ENCODE peak calls at places on chromosomes 11 and 22, in nine cellular contexts. I is HepG2, Y is K562, B is A549, D is breast epithelium, A is stomach, F is right lobe of liver, M is H54, X is HCT116. L is an unnamed sample.

GRCh38 chr11:69367211-69367964 is 73.4 kb downstream of the MYEOV start:
- DNase-seq in I (no peak), Y (no peak), B (no peak), D (no peak), A (peak), F (no peak), M (no peak), X (no peak), L (peak)

GRCh38 chr11:117328414-117329010 is 858 bp downstream of the CEP164 start:
- DNase-seq in I (no peak), Y (peak), B (no peak), D (no peak), A (peak), F (no peak), M (no peak), X (no peak), L (no peak)

GRCh38 chr11:19952101-19952605 is 208.1 kb downstream of the DBX1 start:
- DNase-seq in I (peak), Y (no peak), B (peak), D (no peak), A (no peak), F (no peak), M (no peak), X (no peak), L (no peak)

GRCh38 chr11:76638267-76639197 is 32.0 kb downstream of the LRRC32 start:
- DNase-seq in I (no peak), Y (no peak), B (no peak), D (no peak), A (no peak), F (no peak), M (no peak), X (no peak), L (peak)

GRCh38 chr11:44811841-44812448 is 85.2 kb downstream of the TSPAN18 start:
- DNase-seq in I (no peak), Y (no peak), B (no peak), D (no peak), A (no peak), F (no peak), M (no peak), X (no peak), L (no peak)

GRCh38 chr11:77193915-77194830 is 66.1 kb downstream of the MYO7A start:
- DNase-seq in I (no peak), Y (no peak), B (no peak), D (no peak), A (no peak), F (peak), M (no peak), X (no peak), L (peak)

GRCh38 chr11:34600339-34601084 is 20.4 kb upstream of the EHF start:
- DNase-seq in I (peak), Y (peak), B (peak), D (no peak), A (peak), F (peak), M (no peak), X (peak), L (peak)

GRCh38 chr11:88704505-88704904 is 361.3 kb downstream of the GRM5 start:
- DNase-seq in I (no peak), Y (no peak), B (no peak), D (no peak), A (no peak), F (no peak), M (no peak), X (no peak), L (no peak)

GRCh38 chr11:134753805-134754130 is 341.7 kb upstream of the B3GAT1 start:
- DNase-seq in I (no peak), Y (no peak), B (no peak), D (no peak), A (no peak), F (no peak), M (no peak), X (no peak), L (no peak)

GRCh38 chr11:118180300-118180703 is 3.9 kb upstream of the SCN2B start:
- DNase-seq in I (peak), Y (peak), B (peak), D (no peak), A (no peak), F (peak), M (no peak), X (peak), L (no peak)

GRCh38 chr22:44384981-44385610 is 72.3 kb upstream of the SHISAL1 start:
- DNase-seq in I (no peak), Y (no peak), B (no peak), D (no peak), A (no peak), F (peak), M (no peak), X (no peak), L (no peak)

GRCh38 chr11:92225563-92226308 is 1.1 kb downstream of the FAT3 start:
- DNase-seq in I (no peak), Y (no peak), B (no peak), D (no peak), A (no peak), F (peak), M (no peak), X (no peak), L (no peak)

GRCh38 chr11:81237139-81237538 is 1496.5 kb downstream of the FAM181B start:
- DNase-seq in I (peak), Y (peak), B (peak), D (no peak), A (no peak), F (no peak), M (no peak), X (no peak), L (no peak)

GRCh38 chr11:64276653-64277431 is 7.6 kb downstream of the BAD start:
- DNase-seq in I (no peak), Y (no peak), B (peak), D (no peak), A (peak), F (peak), M (peak), X (no peak), L (no peak)

GRCh38 chr22:24189249-24190158 is 8.2 kb downstream of the SUSD2 start:
- DNase-seq in I (peak), Y (peak), B (peak), D (peak), A (peak), F (peak), M (peak), X (no peak), L (peak)

GRCh38 chr22:20741634-20742581 is 32.0 kb upstream of the SERPIND1 start:
- DNase-seq in I (peak), Y (peak), B (peak), D (no peak), A (no peak), F (no peak), M (no peak), X (peak), L (no peak)

GRCh38 chr22:32880061-32880460 is 78.6 kb downstream of the TIMP3 start:
- DNase-seq in I (no peak), Y (no peak), B (no peak), D (no peak), A (no peak), F (no peak), M (no peak), X (no peak), L (no peak)

GRCh38 chr11:34643846-34644245 is 23.0 kb downstream of the EHF start:
- DNase-seq in I (no peak), Y (no peak), B (no peak), D (no peak), A (no peak), F (no peak), M (no peak), X (no peak), L (no peak)

GRCh38 chr11:128796275-128796674 is 70.8 kb downstream of the KCNJ1 start:
- DNase-seq in I (no peak), Y (no peak), B (no peak), D (no peak), A (no peak), F (no peak), M (no peak), X (no peak), L (no peak)

GRCh38 chr22:46322711-46323110 is 12.8 kb upstream of the TRMU start:
- DNase-seq in I (no peak), Y (no peak), B (no peak), D (no peak), A (no peak), F (no peak), M (no peak), X (no peak), L (no peak)

GRCh38 chr11:17790453-17790852 is 55.9 kb downstream of the KCNC1 start:
- DNase-seq in I (no peak), Y (no peak), B (no peak), D (no peak), A (no peak), F (no peak), M (peak), X (no peak), L (no peak)

GRCh38 chr11:68551223-68551622 is 90.7 kb downstream of the PPP6R3 start:
- DNase-seq in I (no peak), Y (no peak), B (no peak), D (no peak), A (no peak), F (no peak), M (no peak), X (no peak), L (no peak)

GRCh38 chr22:36326178-36327161 is 61.3 kb downstream of the MYH9 start:
- DNase-seq in I (no peak), Y (no peak), B (no peak), D (no peak), A (no peak), F (no peak), M (no peak), X (no peak), L (no peak)

GRCh38 chr22:36330127-36330526 is 57.6 kb downstream of the MYH9 start:
- DNase-seq in I (no peak), Y (no peak), B (no peak), D (no peak), A (no peak), F (no peak), M (no peak), X (no peak), L (no peak)

GRCh38 chr22:36329217-36330078 is 58.3 kb downstream of the MYH9 start:
- DNase-seq in I (peak), Y (peak), B (peak), D (peak), A (peak), F (no peak), M (peak), X (peak), L (no peak)

GRCh38 chr22:36328635-36329216 is 59.0 kb downstream of the MYH9 start:
- DNase-seq in I (no peak), Y (peak), B (peak), D (peak), A (peak), F (no peak), M (no peak), X (no peak), L (peak)

GRCh38 chr22:36327922-36328551 is 59.7 kb downstream of the MYH9 start:
- DNase-seq in I (no peak), Y (no peak), B (no peak), D (no peak), A (no peak), F (no peak), M (no peak), X (no peak), L (peak)
- TF ChIP-seq POLR2A in I (no peak), Y (no peak), B (no peak), D (no peak), A (no peak), F (no peak), M (no peak), X (no peak), L (no peak)

DNA sequence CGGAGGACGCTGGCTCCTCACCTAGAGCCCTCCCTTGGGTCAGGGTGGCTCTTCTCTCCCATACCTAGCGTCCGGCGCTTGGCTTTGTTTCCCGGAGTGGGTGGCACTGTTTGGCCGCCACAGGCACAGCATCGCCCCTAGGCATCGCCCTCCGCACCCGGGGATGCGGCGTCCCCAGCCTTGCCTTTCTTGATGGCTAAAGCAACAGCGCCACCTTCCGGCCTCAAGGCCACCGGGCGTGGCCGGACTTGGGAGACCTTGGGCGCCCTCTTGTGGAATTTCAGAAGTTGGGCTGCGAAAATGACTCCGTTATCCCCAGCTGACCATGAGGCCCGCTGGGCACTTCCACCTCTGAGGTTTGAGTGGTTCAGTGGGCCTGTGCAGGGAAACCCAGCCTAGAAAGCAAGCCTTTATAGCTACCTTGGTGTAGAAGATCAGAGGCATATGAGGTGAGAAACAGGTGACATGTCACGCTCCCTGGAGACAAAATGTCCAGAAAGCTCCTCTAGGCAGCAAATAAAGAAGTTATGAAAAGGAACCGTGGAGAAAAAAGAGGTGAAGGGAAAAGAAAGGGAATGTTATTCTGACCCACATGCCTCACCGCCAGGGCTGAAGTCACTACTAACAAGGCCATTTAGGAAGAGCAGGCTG is 54.3 kb downstream of the SNX19 start:
- DNase-seq in I (peak), Y (peak), B (peak), D (peak), A (peak), F (peak), M (peak), X (peak), L (peak)
- TF ChIP-seq POLR2A in I (no peak), Y (no peak), B (no peak), D (no peak), A (no peak), F (no peak), M (no peak), X (no peak), L (no peak)

GRCh38 chr22:39520054-39520873 is at the start of gene ATF4:
- DNase-seq in I (peak), Y (peak), B (peak), D (peak), A (peak), F (peak), M (peak), X (peak), L (peak)
- TF ChIP-seq POLR2A in I (peak), Y (peak), B (peak), D (peak), A (no peak), F (peak), M (peak), X (peak), L (peak)

GRCh38 chr11:1763796-1764661 is at the start of gene CTSD:
- DNase-seq in I (peak), Y (peak), B (peak), D (peak), A (peak), F (peak), M (peak), X (peak), L (peak)

GRCh38 chr11:1763336-1763795 is 361 bp downstream of the CTSD start:
- DNase-seq in I (no peak), Y (no peak), B (no peak), D (no peak), A (no peak), F (no peak), M (peak), X (no peak), L (peak)

GRCh38 chr11:1761857-1762536 is 1.7 kb downstream of the CTSD start:
- DNase-seq in I (no peak), Y (no peak), B (no peak), D (no peak), A (no peak), F (peak), M (no peak), X (no peak), L (no peak)

GRCh38 chr11:1761110-1761856 is 2.4 kb downstream of the CTSD start:
- DNase-seq in I (no peak), Y (no peak), B (no peak), D (no peak), A (no peak), F (peak), M (no peak), X (no peak), L (no peak)

GRCh38 chr11:1762537-1763302 is 1.0 kb downstream of the CTSD start:
- DNase-seq in I (peak), Y (peak), B (peak), D (peak), A (peak), F (peak), M (peak), X (peak), L (peak)
- TF ChIP-seq POLR2A in I (no peak), Y (no peak), B (no peak), D (no peak), A (no peak), F (peak), M (no peak), X (no peak), L (peak)

DNA sequence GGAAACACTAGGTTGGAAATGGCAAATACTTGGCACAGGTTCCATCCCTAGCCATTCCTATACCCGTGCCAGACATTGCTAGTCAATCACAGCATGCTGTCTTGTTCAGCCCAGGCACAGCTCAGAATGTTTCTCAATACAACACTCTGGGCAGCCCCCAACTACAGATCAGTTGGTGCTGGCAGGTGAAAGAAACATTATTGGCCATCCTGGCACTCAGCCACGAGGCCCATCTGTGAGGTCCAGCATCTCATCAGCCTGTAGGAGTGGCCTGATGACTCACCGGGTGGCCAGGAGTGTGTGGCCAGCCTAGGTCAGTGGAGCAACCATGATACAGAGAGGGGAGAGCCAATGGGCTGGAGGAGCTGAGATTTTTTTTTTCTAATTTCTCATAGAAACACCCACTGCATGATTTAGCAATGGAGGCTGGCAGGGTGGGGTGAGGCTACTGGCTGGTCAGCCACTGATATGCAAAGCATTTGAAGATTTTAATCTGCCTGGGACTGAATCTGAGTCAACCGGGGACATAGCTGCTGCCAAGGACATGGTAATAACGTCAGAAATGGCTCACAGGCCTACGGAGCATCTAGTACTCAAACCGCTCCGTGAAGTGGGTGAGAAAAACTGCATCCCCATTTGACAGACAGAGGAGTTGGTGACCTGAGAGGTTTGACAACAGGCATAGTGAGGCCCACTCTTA is 5.4 kb downstream of the MYO18B start:
- DNase-seq in I (peak), Y (peak), B (peak), D (no peak), A (peak), F (no peak), M (peak), X (peak), L (peak)
- TF ChIP-seq POLR2A in I (no peak), Y (no peak), B (no peak), D (no peak), A (no peak), F (no peak), M (no peak), X (no peak), L (no peak)

DNA sequence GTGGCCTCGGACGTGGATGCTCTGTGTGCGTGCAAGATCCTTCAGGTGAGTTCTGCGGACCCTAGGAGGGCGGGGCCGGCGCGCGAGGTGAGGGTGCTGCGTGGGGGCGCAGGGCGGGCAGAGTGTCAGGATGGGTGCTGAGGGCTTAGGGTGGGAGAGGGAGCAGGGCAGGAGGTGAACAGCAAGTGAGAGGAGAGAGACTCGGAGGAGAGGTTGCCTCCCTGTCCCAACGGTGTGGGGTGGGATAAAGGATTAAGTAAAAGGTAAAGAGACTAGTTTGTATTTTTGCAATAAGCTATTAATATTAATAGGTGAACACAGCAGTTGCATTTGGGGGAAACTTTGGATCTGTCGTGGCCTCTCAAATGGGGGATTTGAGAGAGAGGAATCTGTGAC is 451 bp downstream of the CDC45 start:
- DNase-seq in I (peak), Y (peak), B (no peak), D (no peak), A (no peak), F (peak), M (no peak), X (no peak), L (no peak)
- TF ChIP-seq POLR2A in I (no peak), Y (no peak), B (no peak), D (no peak), A (no peak), F (no peak), M (no peak), X (no peak), L (no peak)

GRCh38 chr22:50713571-50714056 is 24.4 kb upstream of the ACR start:
- DNase-seq in I (no peak), Y (no peak), B (no peak), D (no peak), A (no peak), F (no peak), M (no peak), X (no peak), L (no peak)

GRCh38 chr22:50714631-50715179 is 23.3 kb upstream of the ACR start:
- DNase-seq in I (no peak), Y (no peak), B (no peak), D (no peak), A (no peak), F (peak), M (no peak), X (no peak), L (no peak)

GRCh38 chr22:50713008-50713385 is 25.0 kb upstream of the ACR start:
- DNase-seq in I (no peak), Y (no peak), B (no peak), D (no peak), A (no peak), F (peak), M (no peak), X (no peak), L (no peak)

GRCh38 chr22:50715250-50715649 is 22.8 kb upstream of the ACR start:
- DNase-seq in I (no peak), Y (no peak), B (no peak), D (no peak), A (no peak), F (peak), M (no peak), X (no peak), L (no peak)

GRCh38 chr22:50714150-50714549 is 23.9 kb upstream of the ACR start:
- DNase-seq in I (no peak), Y (no peak), B (no peak), D (no peak), A (no peak), F (peak), M (no peak), X (no peak), L (no peak)
- TF ChIP-seq POLR2A in I (no peak), Y (no peak), B (no peak), D (no peak), A (no peak), F (no peak), M (no peak), X (no peak), L (no peak)

GRCh38 chr11:11218287-11218986 is 134.6 kb downstream of the CSNK2A3 start:
- DNase-seq in I (no peak), Y (no peak), B (no peak), D (peak), A (peak), F (no peak), M (no peak), X (no peak), L (no peak)
- TF ChIP-seq POLR2A in I (no peak), Y (no peak), B (no peak), D (no peak), A (no peak), F (no peak), M (no peak), X (no peak), L (no peak)